ENCODE peak calls at places on chromosomes 1 and 21, in four cellular contexts. A is pancreas, Z is tibial artery, P is adipocyte. B is an unnamed sample.

GRCh38 chr1:89953072-89953626 is 41.8 kb upstream of the ZNF326 start:
- DNase-seq in A (no peak), P (peak; percentile 75), Z (no peak), B (peak; percentile 94)

GRCh38 chr1:166032901-166033371 is 133.9 kb downstream of the FAM78B start:
- DNase-seq in P (no peak), Z (no peak), A (peak; percentile 84), B (peak; percentile 1)

GRCh38 chr1:155261401-155261887 is 716 bp downstream of the SCAMP3 start:
- DNase-seq in Z (no peak), P (no peak), A (peak; percentile 56), B (peak; percentile 50)

GRCh38 chr1:43519287-43519686 is 11.4 kb upstream of the PTPRF start:
- DNase-seq in Z (no peak), A (no peak), P (no peak), B (peak; percentile 24)

GRCh38 chr1:93798301-93798700 is 80.7 kb downstream of the DNTTIP2 start:
- DNase-seq in A (no peak), Z (no peak), P (peak; percentile 74), B (peak; percentile 60)

GRCh38 chr1:119686661-119687060 is 25.1 kb upstream of the PHGDH start:
- DNase-seq in P (no peak), Z (no peak), A (no peak), B (peak; percentile 14)

GRCh38 chr1:3219005-3219724 is 150.2 kb downstream of the PRDM16 start:
- DNase-seq in P (peak; percentile 45), A (peak; percentile 87), Z (peak; percentile 73), B (peak; percentile 73)

GRCh38 chr1:184866991-184867788 is 107.1 kb downstream of the NIBAN1 start:
- DNase-seq in A (no peak), Z (no peak), P (peak; percentile 95), B (peak; percentile 90)

GRCh38 chr21:44919111-44919912 is 1.4 kb downstream of the ITGB2 start:
- DNase-seq in P (no peak), A (no peak), Z (no peak), B (peak; percentile 30)

GRCh38 chr1:175195798-175196197 is 3.2 kb upstream of the KIAA0040 start:
- DNase-seq in Z (no peak), P (no peak), A (no peak), B (no peak)

GRCh38 chr1:150186789-150187559 is 37.3 kb downstream of the PLEKHO1 start:
- DNase-seq in P (peak; percentile 83), A (no peak), Z (no peak), B (peak; percentile 70)

GRCh38 chr1:54289939-54290233 is 89.9 kb downstream of the MRPL37 start:
- DNase-seq in P (no peak), A (no peak), Z (peak; percentile 38), B (peak; percentile 50)

GRCh38 chr1:54289061-54289938 is 89.3 kb downstream of the MRPL37 start:
- DNase-seq in A (no peak), P (no peak), Z (no peak), B (peak; percentile 51)

GRCh38 chr1:54292015-54292739 is 92.2 kb downstream of the MRPL37 start:
- DNase-seq in P (no peak), Z (no peak), A (no peak), B (no peak)

GRCh38 chr1:54291276-54292014 is 91.5 kb downstream of the MRPL37 start:
- DNase-seq in P (no peak), A (no peak), Z (no peak), B (no peak)

GRCh38 chr1:54290443-54291184 is 90.6 kb downstream of the MRPL37 start:
- DNase-seq in A (no peak), P (no peak), Z (peak; percentile 38), B (peak; percentile 24)
- H3K4me3 ChIP-seq in A (no peak overlapping the region), P (no peak overlapping the region), Z (no peak overlapping the region), B (no peak overlapping the region)

GRCh38 chr1:24556414-24556795 is 518 bp downstream of the NCMAP start:
- DNase-seq in Z (no peak), P (no peak), A (no peak), B (no peak)

GRCh38 chr1:24554714-24555113 is 1.2 kb upstream of the NCMAP start:
- DNase-seq in P (no peak), A (no peak), Z (no peak), B (no peak)

GRCh38 chr1:24553931-24554330 is 2.0 kb upstream of the NCMAP start:
- DNase-seq in Z (no peak), P (no peak), A (no peak), B (no peak)

GRCh38 chr1:24557220-24557619 is 1.3 kb downstream of the NCMAP start:
- DNase-seq in Z (no peak), A (no peak), P (no peak), B (no peak)

DNA sequence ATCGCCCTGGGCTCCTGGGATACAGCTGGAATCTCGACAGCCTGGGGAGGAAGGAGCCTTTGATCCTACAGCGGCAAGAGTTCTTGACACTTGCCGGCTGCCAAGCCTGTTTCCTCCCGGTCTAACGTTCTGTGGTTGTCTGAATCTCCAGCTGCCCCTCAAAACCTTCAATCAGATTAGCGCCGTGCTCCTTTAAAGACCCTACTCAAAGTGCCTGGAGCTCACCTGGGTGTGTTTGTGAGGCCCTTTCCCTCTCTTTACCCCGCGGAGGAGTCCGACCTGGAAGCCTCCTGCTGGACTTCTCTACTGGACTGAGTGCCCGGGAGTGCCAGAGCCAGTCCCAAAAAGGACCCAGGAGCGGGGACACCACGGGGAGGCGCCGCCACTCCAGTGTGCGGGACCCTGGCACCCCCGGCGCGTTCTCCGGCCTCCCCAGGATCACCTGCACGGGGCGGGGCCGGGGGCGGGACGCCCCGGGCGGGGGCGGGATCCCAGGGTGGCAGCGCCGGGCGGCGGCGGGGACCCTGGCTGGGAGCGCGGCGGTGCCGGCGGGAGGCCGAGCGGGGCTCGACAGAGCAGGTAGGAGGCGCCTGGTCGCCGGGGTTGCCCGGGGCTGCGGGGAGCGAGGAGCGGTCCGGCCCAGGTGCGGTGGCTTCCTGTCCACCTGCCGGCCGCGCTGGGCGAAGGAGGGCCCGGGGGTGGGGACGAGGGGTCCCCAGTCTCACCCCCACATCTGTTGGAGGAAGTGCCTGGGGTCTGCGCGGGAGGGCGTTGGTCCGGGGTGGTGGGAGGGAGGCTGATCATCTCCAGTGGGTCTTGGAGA is at the start of gene NCMAP:
- DNase-seq in A (peak; percentile 89), P (peak; percentile 5), Z (no peak), B (peak; percentile 18)
- H3K4me3 ChIP-seq in A (peak within 1 kb of the TSS; percentile 57), P (no peak within 1 kb of the TSS), Z (no peak within 1 kb of the TSS), B (no peak within 1 kb of the TSS)

DNA sequence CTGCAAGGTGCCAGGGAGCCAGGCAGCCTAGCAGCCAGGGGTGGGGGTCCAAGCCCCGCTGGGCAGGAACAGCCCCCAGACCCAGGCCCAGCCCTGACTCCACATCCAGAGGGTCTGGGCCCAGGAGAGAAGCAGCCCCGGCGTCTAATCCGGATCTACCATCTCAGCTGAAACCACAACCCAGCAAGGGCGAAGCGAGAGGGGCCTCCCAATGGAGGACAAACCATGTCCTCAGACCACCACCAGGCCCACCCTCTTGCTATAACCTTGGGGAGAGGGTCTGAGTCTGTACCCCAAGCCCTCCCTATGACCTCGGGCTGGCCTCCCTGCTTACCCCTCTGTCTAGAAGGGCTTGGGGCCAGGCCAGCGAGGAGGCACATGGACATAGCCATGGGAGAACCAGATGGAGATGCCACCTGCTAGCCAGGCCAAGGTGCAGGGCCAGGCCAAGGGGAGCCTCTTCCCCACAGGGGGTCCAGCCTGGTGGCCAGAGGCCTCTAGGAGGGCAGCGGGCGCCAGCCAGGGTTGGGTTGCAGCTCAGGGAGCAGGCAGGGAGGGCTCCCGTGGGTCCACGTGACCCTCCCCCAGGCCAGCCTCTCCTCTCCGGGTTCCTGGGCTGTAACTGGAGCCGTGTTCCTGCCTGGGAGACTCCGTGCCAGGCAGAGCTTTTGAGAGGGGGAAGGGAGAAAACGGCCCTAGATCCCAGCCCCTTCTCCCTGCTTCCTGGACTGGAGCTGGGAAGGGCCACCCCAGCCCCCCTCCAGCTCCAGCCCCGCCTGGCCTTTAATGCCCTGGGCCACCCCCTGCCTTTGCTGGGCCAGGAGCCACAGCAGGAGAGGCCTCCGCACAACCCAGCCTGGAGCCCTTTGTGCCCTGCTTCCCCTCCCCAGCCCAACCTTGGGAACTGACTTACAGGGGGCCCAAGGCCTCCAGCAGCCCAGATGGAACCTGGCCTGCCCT is 2.5 kb downstream of the WNT9A start:
- DNase-seq in Z (no peak), A (peak; percentile 71), P (no peak), B (no peak)
- H3K4me3 ChIP-seq in Z (no peak overlapping the region), A (peak overlapping the region; percentile 38), P (no peak overlapping the region), B (no peak overlapping the region)

DNA sequence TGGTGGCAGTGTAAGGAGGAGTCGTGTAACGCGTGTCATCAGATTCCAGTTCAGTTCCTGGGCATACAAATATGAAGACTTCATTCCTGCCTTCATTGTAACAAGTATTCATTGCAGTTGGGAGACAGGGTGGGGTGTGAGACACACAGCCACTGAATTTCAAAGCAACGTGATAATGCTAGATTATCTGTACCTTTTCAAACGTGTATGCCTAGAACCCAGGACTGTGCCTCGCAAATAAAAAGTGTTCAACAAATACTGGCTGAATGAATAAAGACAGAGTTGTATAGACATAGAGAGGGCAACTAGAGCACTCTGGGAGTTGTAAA is 571 bp upstream of the YOD1 start:
- DNase-seq in A (no peak), P (no peak), Z (no peak), B (no peak)
- H3K4me3 ChIP-seq in A (no peak overlapping the region), P (peak overlapping the region; percentile 99), Z (no peak overlapping the region), B (peak overlapping the region; percentile 98)

GRCh38 chr1:55640708-55641473 is 425.7 kb upstream of the USP24 start:
- DNase-seq in A (no peak), P (peak; percentile 81), Z (peak; percentile 74), B (peak; percentile 81)
- H3K4me3 ChIP-seq in A (no peak overlapping the region), P (peak overlapping the region; percentile 78), Z (peak overlapping the region; percentile 38), B (peak overlapping the region; percentile 63)

GRCh38 chr1:66563094-66563800 is 29.3 kb downstream of the SGIP1 start:
- DNase-seq in Z (peak; percentile 28), A (no peak), P (peak; percentile 88), B (peak; percentile 87)
- H3K4me3 ChIP-seq in Z (no peak overlapping the region), A (no peak overlapping the region), P (peak overlapping the region; percentile 75), B (peak overlapping the region; percentile 69)

GRCh38 chr1:206004269-206004800 is 1.1 kb upstream of the RAB7B start:
- DNase-seq in Z (no peak), P (no peak), A (no peak), B (no peak)

GRCh38 chr1:206001476-206001888 is 1.7 kb downstream of the RAB7B start:
- DNase-seq in P (peak; percentile 96), Z (peak; percentile 62), A (no peak), B (peak; percentile 100)

GRCh38 chr1:206000641-206001339 is 2.4 kb downstream of the RAB7B start:
- DNase-seq in Z (no peak), P (peak; percentile 33), A (no peak), B (peak; percentile 89)

GRCh38 chr1:206002833-206003532 is at the start of gene RAB7B:
- DNase-seq in A (no peak), P (peak; percentile 90), Z (peak; percentile 81), B (peak; percentile 92)

DNA sequence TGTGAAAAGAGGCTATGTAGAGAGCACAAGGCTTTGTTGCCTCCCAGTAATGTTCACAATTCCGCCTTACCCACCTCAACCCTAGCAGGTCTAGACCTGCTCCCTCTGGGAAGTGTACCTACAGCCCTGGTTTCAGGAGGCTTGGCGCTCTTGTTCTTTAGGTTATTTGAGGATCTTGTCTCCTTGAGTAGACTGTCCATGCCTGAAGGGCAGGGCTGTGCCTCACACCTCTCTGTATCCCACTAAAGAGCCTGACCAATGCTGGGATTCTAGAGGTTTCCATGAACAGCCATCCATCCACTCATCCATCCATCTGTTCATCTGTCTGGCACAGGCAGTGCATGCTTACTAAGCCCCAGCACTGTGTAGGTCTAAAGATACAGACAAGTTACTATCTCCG is 1.0 kb downstream of the RAB7B start:
- DNase-seq in A (no peak), Z (no peak), P (no peak), B (peak; percentile 20)
- H3K4me3 ChIP-seq in A (no peak overlapping the region), Z (no peak overlapping the region), P (peak overlapping the region; percentile 83), B (peak overlapping the region; percentile 67)